ENCODE peak calls at places on chromosomes 5 and 9, in seven cellular contexts. U is CD4-positive, alpha-beta memory T cell; W is head of caudate nucleus; F is activated effector memory CD4-positive, alpha-beta T cell treated with Interleukin-2 at 50 U/mL for 16 hours; M is GM13976; P is left ventricle myocardium inferior; O is lower leg skin. T is an unnamed sample.

GRCh38 chr5:179265529-179266290 is 79.6 kb downstream of the ADAMTS2 start:
- DNase-seq in W (peak; percentile 62), P (peak; percentile 91), F (no peak), M (no peak), U (no peak), O (peak; percentile 98), T (peak; percentile 87)

GRCh38 chr5:93600409-93601052 is 17.5 kb downstream of the NR2F1 start:
- DNase-seq in P (no peak), U (no peak), F (no peak), W (no peak), O (no peak), M (no peak), T (no peak)

GRCh38 chr9:68685770-68686169 is 19.3 kb upstream of the PIP5K1B start:
- DNase-seq in U (no peak), F (no peak), O (no peak), P (no peak), M (peak; percentile 48), W (no peak), T (no peak)

GRCh38 chr5:107468286-107468685 is 202.5 kb downstream of the EFNA5 start:
- DNase-seq in W (no peak), U (no peak), O (no peak), F (no peak), P (no peak), M (no peak), T (no peak)

GRCh38 chr9:90055226-90055625 is 450.4 kb downstream of the GADD45G start:
- DNase-seq in U (no peak), P (no peak), M (no peak), W (no peak), F (no peak), O (no peak), T (no peak)

GRCh38 chr9:127293314-127293713 is 28.7 kb downstream of the GARNL3 start:
- DNase-seq in P (no peak), F (no peak), W (no peak), O (no peak), M (no peak), U (no peak), T (peak; percentile 40)

GRCh38 chr9:21070171-21070571 is 7.6 kb downstream of the IFNB1 start:
- DNase-seq in M (no peak), P (no peak), W (peak; percentile 23), U (no peak), O (no peak), F (no peak), T (peak; percentile 63)

GRCh38 chr5:112886975-112887374 is 25.9 kb downstream of the SRP19 start:
- DNase-seq in W (no peak), O (no peak), U (peak; percentile 24), P (no peak), F (peak; percentile 26), M (no peak), T (no peak)

GRCh38 chr9:101307041-101307440 is 77.8 kb downstream of the BAAT start:
- DNase-seq in M (no peak), O (no peak), U (no peak), W (no peak), P (no peak), F (no peak), T (no peak)

GRCh38 chr9:130282000-130282700 is 16.6 kb downstream of the HMCN2 start:
- DNase-seq in P (no peak), M (no peak), O (no peak), W (no peak), U (no peak), F (no peak), T (peak; percentile 27)

GRCh38 chr5:178404987-178405386 is 172.4 kb upstream of the PHYKPL start:
- DNase-seq in F (no peak), P (no peak), M (no peak), O (no peak), W (no peak), U (no peak), T (no peak)

GRCh38 chr9:83933804-83934203 is 12.6 kb upstream of the KIF27 start:
- DNase-seq in M (no peak), U (no peak), P (no peak), F (no peak), W (no peak), O (no peak), T (no peak)

GRCh38 chr9:14018061-14018460 is 295.9 kb downstream of the NFIB start:
- DNase-seq in U (no peak), F (no peak), W (no peak), O (no peak), M (no peak), P (no peak), T (no peak)

GRCh38 chr9:78811562-78812276 is 514.8 kb downstream of the PSAT1 start:
- DNase-seq in O (no peak), W (no peak), P (no peak), U (no peak), M (no peak), F (no peak), T (no peak)

GRCh38 chr9:134536101-134536900 is 105.3 kb upstream of the COL5A1 start:
- DNase-seq in P (peak; percentile 7), U (no peak), W (no peak), M (no peak), F (no peak), O (no peak), T (no peak)

GRCh38 chr5:159440235-159440634 is 109.9 kb upstream of the IL12B start:
- DNase-seq in U (no peak), M (no peak), O (no peak), F (no peak), W (no peak), P (no peak), T (no peak)

GRCh38 chr9:83633260-83633659 is 10.3 kb downstream of the IDNK start:
- DNase-seq in F (no peak), M (no peak), U (no peak), W (no peak), O (no peak), P (no peak), T (no peak)

GRCh38 chr5:18736051-18736398 is 1101.8 kb downstream of the TAF11L14 start:
- DNase-seq in F (no peak), W (no peak), O (no peak), U (no peak), M (no peak), P (no peak), T (no peak)

GRCh38 chr9:91211919-91212318 is 149.8 kb downstream of the AUH start:
- DNase-seq in O (no peak), F (peak; percentile 10), M (no peak), W (no peak), P (no peak), U (peak; percentile 6), T (no peak)

GRCh38 chr5:173789031-173789920 is 98.9 kb upstream of the CPEB4 start:
- DNase-seq in W (no peak), U (no peak), M (peak; percentile 51), P (no peak), O (peak; percentile 76), F (no peak), T (no peak)

GRCh38 chr5:176651472-176651980 is 4.2 kb downstream of the TSPAN17 start:
- DNase-seq in P (no peak), M (no peak), W (no peak), O (no peak), U (no peak), F (no peak), T (no peak)

GRCh38 chr5:80083115-80083890 is 48.2 kb downstream of the THBS4 start:
- DNase-seq in U (peak; percentile 58), O (peak; percentile 87), W (no peak), F (peak; percentile 12), P (no peak), M (peak; percentile 79), T (peak; percentile 19)

GRCh38 chr5:35963381-35963843 is 25.0 kb upstream of the CAPSL start:
- DNase-seq in F (no peak), O (no peak), M (no peak), W (no peak), P (no peak), U (no peak), T (no peak)

GRCh38 chr9:69204869-69205268 is 30.8 kb downstream of the TJP2 start:
- DNase-seq in W (peak; percentile 69), O (no peak), U (no peak), M (no peak), F (no peak), P (peak; percentile 25), T (no peak)

GRCh38 chr5:40540301-40540700 is 139.4 kb upstream of the PTGER4 start:
- DNase-seq in F (no peak), U (no peak), P (no peak), M (no peak), O (no peak), W (no peak), T (no peak)

GRCh38 chr9:419571-420156 is 205.0 kb downstream of the DOCK8 start:
- DNase-seq in P (no peak), W (no peak), O (no peak), U (no peak), F (no peak), M (no peak), T (no peak)

GRCh38 chr9:3511537-3511936 is 14.3 kb downstream of the RFX3 start:
- DNase-seq in F (no peak), M (no peak), U (no peak), W (no peak), O (no peak), P (no peak), T (no peak)

GRCh38 chr9:4670591-4670990 is 4.3 kb upstream of the SPATA6L start:
- DNase-seq in U (no peak), P (no peak), W (no peak), M (no peak), F (no peak), O (no peak), T (no peak)

GRCh38 chr9:126705767-126706697 is 92.3 kb downstream of the LMX1B start:
- DNase-seq in U (peak; percentile 61), O (peak; percentile 92), P (peak; percentile 64), W (peak; percentile 36), M (peak; percentile 82), F (peak; percentile 63), T (peak; percentile 40)

GRCh38 chr5:32222723-32223470 is 48.8 kb upstream of the GOLPH3 start:
- DNase-seq in O (no peak), P (no peak), U (no peak), W (no peak), M (no peak), F (no peak), T (no peak)

GRCh38 chr5:343461-344401 is 22.2 kb downstream of the AHRR start:
- DNase-seq in M (peak; percentile 77), P (peak; percentile 52), F (peak; percentile 25), U (peak; percentile 41), W (no peak), O (no peak), T (no peak)

GRCh38 chr5:150271923-150272322 is 17.6 kb downstream of the CAMK2A start:
- DNase-seq in O (no peak), W (no peak), M (no peak), U (no peak), P (no peak), F (no peak), T (no peak)

GRCh38 chr5:93850311-93850710 is 108.9 kb upstream of the POU5F2 start:
- DNase-seq in M (no peak), O (no peak), W (no peak), P (no peak), U (no peak), F (no peak), T (no peak)

GRCh38 chr9:1052119-1052907 is 2.2 kb downstream of the DMRT2 start:
- DNase-seq in F (no peak), W (no peak), U (no peak), O (no peak), M (peak; percentile 27), P (no peak), T (no peak)

GRCh38 chr9:107794259-107794658 is 304.7 kb upstream of the KLF4 start:
- DNase-seq in U (no peak), M (no peak), P (no peak), F (no peak), W (no peak), O (no peak), T (no peak)

GRCh38 chr5:42518595-42519067 is 95.4 kb downstream of the GHR start:
- DNase-seq in U (no peak), W (no peak), O (no peak), P (no peak), M (no peak), F (no peak), T (no peak)

GRCh38 chr5:142012186-142012785 is 541 bp downstream of the GNPDA1 start:
- DNase-seq in O (peak; percentile 90), U (peak; percentile 30), M (no peak), F (peak; percentile 36), P (peak; percentile 49), W (peak; percentile 52), T (peak; percentile 33)

T was measured in tibial nerve.